ENCODE peak calls at places on chromosomes 1 and 21, in six cellular contexts. W, K, T, D, S and G are unnamed samples.

GRCh38 chr1:190303501-190303900 is 174.2 kb downstream of the BRINP3 start:
- DNase-seq in W (no peak), D (no peak), S (no peak), K (no peak), T (no peak), G (no peak)

GRCh38 chr1:153608742-153609584 is 4.0 kb downstream of the S100A16 start:
- DNase-seq in W (no peak), T (peak; percentile 76), D (peak; percentile 88), K (peak; percentile 96), S (peak; percentile 86), G (no peak)

GRCh38 chr1:95384570-95384969 is 150.6 kb downstream of the RWDD3 start:
- DNase-seq in W (no peak), T (no peak), S (no peak), D (no peak), K (peak; percentile 56), G (peak; percentile 11)

GRCh38 chr1:238141295-238141694 is 250.6 kb upstream of the ZP4 start:
- DNase-seq in W (no peak), K (no peak), D (no peak), S (no peak), T (no peak), G (no peak)

GRCh38 chr1:14623090-14623489 is 24.6 kb downstream of the KAZN start:
- DNase-seq in W (no peak), S (no peak), T (no peak), K (no peak), D (no peak), G (no peak)

GRCh38 chr1:170445096-170445495 is 86.9 kb upstream of the GORAB start:
- DNase-seq in K (peak; percentile 88), T (no peak), D (no peak), S (peak; percentile 91), W (no peak), G (no peak)

GRCh38 chr1:2179283-2180013 is 15.1 kb downstream of the FAAP20 start:
- DNase-seq in S (no peak), T (no peak), D (no peak), K (no peak), W (no peak), G (no peak)

GRCh38 chr1:25614466-25615171 is 2.0 kb upstream of the MAN1C1 start:
- DNase-seq in D (no peak), T (no peak), S (no peak), K (no peak), W (no peak), G (no peak)

GRCh38 chr21:33152228-33153130 is 77.3 kb upstream of the IFNAR2 start:
- DNase-seq in K (no peak), S (no peak), W (no peak), D (no peak), T (no peak), G (no peak)

DNA sequence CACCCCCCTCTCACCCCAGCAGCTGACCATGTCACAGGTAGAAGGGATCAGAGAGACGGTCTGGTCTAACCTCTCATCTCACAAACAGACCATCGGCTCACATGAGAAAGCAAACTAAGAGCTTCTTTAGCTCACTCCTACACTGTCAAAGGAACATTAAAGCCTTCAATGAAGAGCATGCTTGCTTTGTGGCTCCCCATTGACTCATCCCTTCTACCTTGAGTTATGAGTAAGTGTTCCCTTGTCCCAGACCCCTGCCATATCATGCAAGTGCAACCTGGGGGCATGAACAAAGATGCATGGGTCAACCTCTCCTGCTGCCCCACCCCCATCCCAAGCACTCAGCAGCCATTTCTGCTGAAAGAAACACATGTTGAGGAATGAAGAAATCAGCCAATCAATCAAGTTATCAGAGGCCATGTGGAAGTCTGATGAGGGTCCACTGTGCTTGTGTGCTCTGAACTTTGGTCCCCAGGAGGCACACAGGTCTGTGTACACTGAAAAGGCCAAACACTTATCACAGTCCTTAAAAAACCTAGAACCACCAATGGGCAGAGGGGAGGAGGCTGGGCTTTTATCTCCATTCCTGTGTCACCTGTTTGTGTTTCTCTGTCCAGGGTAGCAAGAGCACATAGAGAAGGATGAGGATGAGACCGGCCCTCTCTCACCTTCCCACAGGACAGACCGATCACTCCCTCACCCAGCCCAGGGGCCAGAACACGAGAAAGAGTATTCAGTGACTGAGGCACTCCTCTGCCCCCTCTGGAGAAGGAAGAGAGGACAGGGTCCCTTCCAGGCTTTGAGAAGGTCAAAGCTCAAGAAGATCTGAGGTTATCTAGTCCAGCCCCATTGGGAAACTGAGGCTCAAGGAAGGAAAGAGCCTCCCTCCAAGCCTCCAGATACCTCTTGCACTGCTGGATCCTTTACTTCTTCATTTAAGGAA is 9.5 kb downstream of the ETNK2 start:
- DNase-seq in S (no peak), W (no peak), D (no peak), T (no peak), K (no peak), G (no peak)
- TF ChIP-seq CTCF in S (no peak), W (no peak), D (no peak), T (no peak), K (peak; percentile 7), G (no peak)

DNA sequence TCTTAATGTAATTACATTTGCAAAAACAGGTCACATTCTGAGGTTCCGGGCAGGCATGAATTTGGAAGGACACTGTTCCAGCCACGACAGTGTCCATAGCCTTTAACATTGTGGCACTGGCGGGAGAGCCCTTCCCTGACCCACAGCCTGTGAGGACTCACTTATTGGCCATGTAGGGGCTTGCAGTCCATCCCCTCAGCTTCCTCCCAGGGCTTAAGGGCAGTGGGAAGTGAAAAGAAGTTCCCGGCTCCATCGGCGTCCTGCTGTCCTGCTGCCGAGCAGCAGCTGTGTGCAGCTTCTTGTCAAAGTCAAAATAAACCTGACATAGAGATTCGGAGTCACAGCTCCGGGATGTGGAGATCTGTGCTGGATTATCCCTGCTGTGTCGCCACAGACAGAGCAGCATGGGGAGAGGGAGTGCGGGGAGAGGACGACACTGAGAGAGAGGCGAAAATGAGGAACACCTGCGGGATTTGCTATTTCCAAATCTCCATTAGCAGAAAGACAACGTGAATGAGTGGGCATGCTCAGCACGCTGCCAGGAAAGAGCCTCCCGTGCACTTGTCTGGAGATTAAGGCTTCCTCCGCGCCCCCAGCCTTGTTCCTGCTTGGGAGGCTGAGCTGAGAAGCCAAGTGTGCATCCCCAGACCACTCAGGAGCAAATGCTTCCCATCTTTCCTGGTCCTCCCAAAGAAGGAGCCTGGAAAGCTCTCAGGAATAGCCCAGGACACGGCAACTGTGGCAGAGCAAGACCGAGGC is 260.3 kb downstream of the ASTN1 start:
- DNase-seq in D (no peak), K (no peak), W (no peak), T (no peak), S (no peak), G (no peak)
- H3K4me3 ChIP-seq in D (no peak overlapping the region), K (no peak overlapping the region), W (no peak overlapping the region), T (no peak overlapping the region), S (no peak overlapping the region), G (no peak overlapping the region)

GRCh38 chr1:22861764-22862440 is 110.8 kb downstream of the LACTBL1 start:
- DNase-seq in K (peak; percentile 92), W (no peak), T (no peak), S (peak; percentile 69), D (no peak), G (no peak)
- TF ChIP-seq CTCF in K (peak; percentile 83), W (peak; percentile 87), T (peak; percentile 95), S (peak; percentile 87), D (no peak), G (peak; percentile 43)

GRCh38 chr1:89518116-89518780 is 6.4 kb upstream of the LRRC8B start:
- DNase-seq in S (peak; percentile 23), K (no peak), T (no peak), W (no peak), D (no peak), G (no peak)

GRCh38 chr1:89516055-89516454 is 8.6 kb upstream of the LRRC8B start:
- DNase-seq in T (peak; percentile 60), K (peak; percentile 91), D (no peak), S (peak; percentile 52), W (no peak), G (no peak)

GRCh38 chr1:89512996-89513395 is 11.6 kb upstream of the LRRC8B start:
- DNase-seq in D (no peak), T (no peak), S (no peak), K (no peak), W (no peak), G (no peak)
- H3K4me3 ChIP-seq in D (no peak overlapping the region), T (no peak overlapping the region), S (no peak overlapping the region), K (no peak overlapping the region), W (no peak overlapping the region), G (no peak overlapping the region)

GRCh38 chr1:241503444-241503843 is 16.1 kb downstream of the FH start:
- DNase-seq in S (no peak), K (no peak), W (no peak), T (no peak), D (no peak), G (no peak)

GRCh38 chr1:241499910-241500309 is 19.6 kb downstream of the FH start:
- DNase-seq in T (no peak), W (no peak), S (peak; percentile 55), D (no peak), K (peak; percentile 51), G (no peak)
- TF ChIP-seq CTCF in T (peak; percentile 73), W (peak; percentile 20), S (peak; percentile 71), D (no peak), K (peak; percentile 50), G (peak; percentile 60)

GRCh38 chr1:41424581-41425118 is 59.8 kb downstream of the EDN2 start:
- DNase-seq in K (no peak), T (no peak), S (peak; percentile 11), D (no peak), W (no peak), G (no peak)
- H3K4me3 ChIP-seq in K (no peak overlapping the region), T (no peak overlapping the region), S (no peak overlapping the region), D (no peak overlapping the region), W (no peak overlapping the region), G (no peak overlapping the region)